ENCODE peak calls at places on chromosomes 13 and 19, in eight cellular contexts. G is A673, Q is esophagus squamous epithelium, I is PC-3, Z is RWPE1, V is fibroblast of lung, E is aorta, U is uterus. F is an unnamed sample.

GRCh38 chr19:2887391-2887914 is 13.3 kb upstream of the ZNF57 start:
- DNase-seq in Q (no peak), Z (peak; percentile 63), V (peak; percentile 47), G (peak; percentile 82), I (peak; percentile 79), U (no peak), E (peak; percentile 17), F (peak; percentile 53)

GRCh38 chr13:48977973-48978372 is 2.3 kb downstream of the FNDC3A start:
- DNase-seq in V (peak; percentile 67), U (no peak), G (no peak), Q (no peak), E (no peak), I (peak; percentile 13), Z (peak; percentile 22), F (no peak)

GRCh38 chr19:41324921-41325639 is 15.1 kb downstream of the CCDC97 start:
- DNase-seq in Q (no peak), U (peak; percentile 88), E (peak; percentile 91), Z (peak; percentile 84), G (no peak), V (peak; percentile 82), I (peak; percentile 55), F (no peak)

GRCh38 chr19:34330116-34330515 is 34.9 kb upstream of the GPI start:
- DNase-seq in Z (no peak), G (no peak), E (no peak), V (no peak), U (no peak), Q (no peak), I (no peak), F (no peak)

GRCh38 chr13:51763486-51763885 is 40.5 kb downstream of the DHRS12 start:
- DNase-seq in V (no peak), G (no peak), E (no peak), Q (no peak), I (no peak), Z (no peak), U (no peak), F (no peak)

GRCh38 chr19:41802770-41803169 is 6.4 kb downstream of the CEACAM3 start:
- DNase-seq in U (no peak), Z (no peak), E (no peak), I (no peak), V (no peak), G (no peak), Q (no peak), F (no peak)

GRCh38 chr13:113408562-113408961 is 44.6 kb upstream of the GRTP1 start:
- DNase-seq in Z (no peak), U (no peak), E (peak; percentile 20), V (no peak), Q (no peak), G (no peak), I (no peak), F (no peak)

GRCh38 chr19:32350492-32350891 is 5.1 kb downstream of the ZNF507 start:
- DNase-seq in U (no peak), I (peak; percentile 6), Q (no peak), Z (no peak), G (no peak), V (no peak), E (no peak), F (no peak)

GRCh38 chr19:40612831-40613668 is 11.9 kb downstream of the LTBP4 start:
- DNase-seq in V (peak; percentile 41), I (no peak), Q (peak; percentile 25), U (peak; percentile 67), Z (peak; percentile 90), G (peak; percentile 83), E (no peak), F (peak; percentile 64)

GRCh38 chr19:10690351-10690781 is 10.9 kb upstream of the QTRT1 start:
- DNase-seq in Z (no peak), E (no peak), U (no peak), V (no peak), I (no peak), G (peak; percentile 51), Q (no peak), F (no peak)

GRCh38 chr19:40317338-40317737 is 30.9 kb downstream of the C19orf47 start:
- DNase-seq in E (peak; percentile 42), V (no peak), Q (no peak), I (no peak), Z (no peak), U (no peak), G (no peak), F (no peak)

GRCh38 chr19:58401825-58402433 is 6.5 kb downstream of the RNF225 start:
- DNase-seq in Q (no peak), Z (no peak), V (no peak), U (no peak), I (no peak), G (no peak), E (peak; percentile 60), F (no peak)

GRCh38 chr19:18941628-18942354 is 774 bp upstream of the HOMER3 start:
- DNase-seq in Q (no peak), V (no peak), G (no peak), E (no peak), I (no peak), U (peak; percentile 32), Z (no peak), F (no peak)

GRCh38 chr13:29573190-29573589 is 22.3 kb downstream of the SLC7A1 start:
- DNase-seq in V (peak; percentile 49), U (no peak), E (no peak), Q (peak; percentile 2), G (no peak), Z (no peak), I (no peak), F (no peak)

GRCh38 chr13:23579072-23579885 is 9.1 kb downstream of the TNFRSF19 start:
- DNase-seq in V (peak; percentile 79), Z (peak; percentile 86), E (peak; percentile 97), G (peak; percentile 85), I (peak; percentile 89), U (peak; percentile 90), Q (peak; percentile 51), F (peak; percentile 74)

GRCh38 chr19:6654347-6655310 is 15.3 kb downstream of the TNFSF14 start:
- DNase-seq in Z (no peak), I (no peak), U (no peak), E (no peak), Q (no peak), G (no peak), V (no peak), F (no peak)

DNA sequence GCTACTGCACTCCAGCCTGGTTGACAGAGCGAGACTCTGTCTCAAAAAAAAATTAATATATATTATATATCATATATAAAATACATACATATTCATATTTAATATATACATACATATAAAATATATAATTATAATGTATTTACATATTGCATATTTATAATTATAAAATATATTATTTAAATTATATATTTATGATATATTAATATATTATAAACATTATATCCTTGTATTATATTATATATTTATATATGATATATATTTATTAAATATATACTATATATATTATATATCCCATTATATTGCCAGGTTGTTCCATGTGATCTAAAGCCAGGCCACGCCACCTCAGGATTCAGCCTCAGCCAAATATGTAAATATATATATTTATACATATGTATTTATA is 9.7 kb downstream of the BRME1 start:
- DNase-seq in U (no peak), G (no peak), I (no peak), Q (no peak), E (no peak), V (no peak), Z (no peak), F (no peak)
- H3K27ac ChIP-seq in U (no peak overlapping the region), G (no peak overlapping the region), I (no peak overlapping the region), Q (no peak overlapping the region), E (no peak overlapping the region), V (no peak overlapping the region), Z (no peak overlapping the region), F (no peak overlapping the region)

GRCh38 chr13:94968757-94969086 is 256.4 kb upstream of the SOX21 start:
- DNase-seq in I (no peak), E (no peak), U (no peak), V (no peak), Q (no peak), G (no peak), Z (no peak), F (no peak)

GRCh38 chr13:94972262-94972661 is 259.9 kb upstream of the SOX21 start:
- DNase-seq in Q (no peak), U (no peak), E (no peak), V (no peak), G (no peak), I (no peak), Z (no peak), F (no peak)

GRCh38 chr13:94966380-94966779 is 254.0 kb upstream of the SOX21 start:
- DNase-seq in E (no peak), G (no peak), I (no peak), U (no peak), Q (no peak), Z (no peak), V (no peak), F (no peak)

GRCh38 chr13:94967183-94968039 is 255.1 kb upstream of the SOX21 start:
- DNase-seq in G (peak; percentile 39), E (peak; percentile 72), U (no peak), Q (no peak), Z (no peak), I (peak; percentile 34), V (peak; percentile 20), F (peak; percentile 25)

GRCh38 chr13:94968040-94968756 is 255.9 kb upstream of the SOX21 start:
- DNase-seq in V (peak; percentile 20), Q (no peak), G (peak; percentile 34), Z (no peak), U (no peak), I (no peak), E (no peak), F (no peak)
- H3K27ac ChIP-seq in V (no peak overlapping the region), Q (no peak overlapping the region), G (no peak overlapping the region), Z (no peak overlapping the region), U (no peak overlapping the region), I (no peak overlapping the region), E (no peak overlapping the region), F (no peak overlapping the region)

DNA sequence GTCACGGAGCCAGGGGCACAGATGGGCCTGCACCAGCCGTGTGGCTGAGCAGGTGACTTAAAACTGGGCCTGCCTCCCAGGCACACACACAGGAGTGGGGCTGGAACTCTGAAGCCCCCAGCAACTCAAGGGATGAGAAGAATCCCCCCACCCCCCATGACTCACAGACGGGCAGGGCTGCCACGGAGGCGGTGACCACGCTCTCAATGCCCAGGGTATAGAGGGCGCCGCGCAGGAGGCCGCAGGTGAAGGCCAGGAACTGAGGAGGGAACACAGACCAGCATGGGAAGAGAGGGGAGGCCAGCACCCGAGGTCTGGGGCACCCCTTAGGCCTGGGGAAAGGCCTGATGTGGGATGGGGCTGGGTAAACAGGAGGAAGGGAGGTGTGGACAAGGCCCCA is 3.0 kb upstream of the NKPD1 start:
- DNase-seq in E (no peak), G (no peak), Q (no peak), Z (no peak), V (no peak), U (no peak), I (no peak), F (no peak)
- H3K27ac ChIP-seq in E (no peak overlapping the region), G (no peak overlapping the region), Q (no peak overlapping the region), Z (peak overlapping the region; percentile 89), V (no peak overlapping the region), U (no peak overlapping the region), I (no peak overlapping the region), F (no peak overlapping the region)

DNA sequence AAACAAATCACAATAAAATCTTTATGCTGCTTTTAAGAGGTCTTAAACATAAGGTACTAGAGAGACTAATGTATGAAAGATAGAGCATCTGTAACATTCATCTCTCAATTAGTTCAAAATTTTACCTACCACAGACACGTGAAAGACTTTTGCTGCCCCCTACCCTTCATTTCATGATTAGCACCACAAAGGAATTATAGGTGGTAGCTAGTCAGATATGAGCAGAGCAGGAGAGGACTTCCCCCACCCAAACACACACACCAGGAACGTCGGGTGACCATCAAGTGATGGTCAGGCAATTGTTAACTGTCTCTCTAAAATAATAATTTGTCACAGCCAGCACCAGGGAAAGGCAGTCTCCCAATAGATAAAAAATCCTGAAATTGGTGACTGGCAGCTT is 1531.7 kb upstream of the SPRY2 start:
- DNase-seq in U (no peak), E (no peak), I (peak; percentile 43), Q (no peak), G (peak; percentile 16), Z (no peak), V (no peak), F (peak; percentile 30)
- H3K27ac ChIP-seq in U (no peak overlapping the region), E (no peak overlapping the region), I (no peak overlapping the region), Q (no peak overlapping the region), G (no peak overlapping the region), Z (no peak overlapping the region), V (no peak overlapping the region), F (no peak overlapping the region)